ENCODE peak calls at places on chromosomes 6 and 20, in nine cellular contexts. B is cardiac fibroblast, G is IMR-90, A is heart right ventricle, E is WTC11, S is fibroblast of lung, P is HFF-Myc, U is B cell, C is neural progenitor cell. X is an unnamed sample.

GRCh38 chr6:169312658-169313346 is 59.2 kb upstream of the THBS2 start:
- DNase-seq in C (no peak), B (peak), S (peak), P (no peak), U (no peak), G (no peak), E (no peak), A (no peak), X (no peak)

GRCh38 chr6:145643760-145644159 is 91.6 kb downstream of the EPM2A start:
- DNase-seq in G (peak), P (no peak), U (no peak), S (peak), C (no peak), B (peak), E (no peak), A (no peak), X (no peak)

GRCh38 chr20:48326868-48327267 is 500.9 kb downstream of the PREX1 start:
- DNase-seq in E (no peak), U (no peak), C (no peak), B (no peak), P (no peak), G (no peak), A (peak), S (no peak), X (no peak)

GRCh38 chr6:19789100-19789805 is 47.9 kb upstream of the ID4 start:
- DNase-seq in U (no peak), P (no peak), G (peak), B (peak), A (no peak), S (no peak), E (no peak), C (peak), X (no peak)

GRCh38 chr6:7413151-7413823 is 23.7 kb downstream of the RIOK1 start:
- DNase-seq in A (no peak), S (no peak), P (no peak), C (peak), G (no peak), U (no peak), B (no peak), E (no peak), X (no peak)

GRCh38 chr20:4821590-4821989 is 99.9 kb downstream of the PRND start:
- DNase-seq in U (no peak), S (no peak), C (no peak), P (no peak), E (no peak), A (no peak), G (no peak), B (no peak), X (no peak)

GRCh38 chr6:34888874-34889555 is at the start of gene ANKS1A:
- DNase-seq in P (no peak), E (peak), S (peak), U (peak), A (peak), C (peak), G (peak), B (peak), X (peak)

GRCh38 chr6:10177703-10178102 is 237.2 kb downstream of the TFAP2A start:
- DNase-seq in S (peak), B (no peak), A (no peak), G (no peak), P (no peak), U (no peak), E (no peak), C (no peak), X (no peak)

GRCh38 chr6:158621694-158622544 is 22.6 kb downstream of the DYNLT1 start:
- DNase-seq in U (no peak), C (no peak), A (no peak), S (no peak), E (no peak), G (no peak), B (no peak), P (no peak), X (no peak)

GRCh38 chr6:110688661-110689268 is 126.5 kb downstream of the CDK19 start:
- DNase-seq in P (no peak), B (no peak), S (no peak), A (no peak), G (no peak), U (no peak), E (no peak), C (no peak), X (no peak)

GRCh38 chr20:13554076-13554475 is 84.7 kb downstream of the TASP1 start:
- DNase-seq in P (no peak), B (peak), E (no peak), A (no peak), G (no peak), U (no peak), S (peak), C (no peak), X (no peak)

GRCh38 chr6:6515691-6516607 is 72.6 kb upstream of the LY86 start:
- DNase-seq in E (no peak), P (no peak), A (no peak), G (no peak), C (no peak), B (no peak), U (no peak), S (no peak), X (peak)

GRCh38 chr6:12152023-12152960 is 137.9 kb upstream of the EDN1 start:
- DNase-seq in U (no peak), A (no peak), E (no peak), B (no peak), C (no peak), S (no peak), P (no peak), G (no peak), X (no peak)

GRCh38 chr6:72580281-72580940 is 41.5 kb upstream of the KCNQ5 start:
- DNase-seq in U (no peak), G (peak), B (peak), C (peak), E (peak), A (no peak), P (peak), S (peak), X (no peak)

GRCh38 chr20:24805456-24806233 is 143.4 kb upstream of the CST7 start:
- DNase-seq in S (no peak), C (no peak), A (no peak), B (no peak), G (no peak), E (no peak), U (no peak), P (no peak), X (no peak)

GRCh38 chr6:170437719-170438401 is 115.2 kb downstream of the PSMB1 start:
- DNase-seq in A (no peak), P (no peak), U (no peak), B (no peak), S (peak), G (peak), C (no peak), E (no peak), X (no peak)

GRCh38 chr20:51381557-51381956 is 161.0 kb downstream of the NFATC2 start:
- DNase-seq in U (no peak), G (no peak), C (no peak), S (no peak), B (no peak), A (no peak), E (no peak), P (no peak), X (no peak)

GRCh38 chr20:62055106-62055861 is 10.4 kb downstream of the TAF4 start:
- DNase-seq in P (no peak), B (no peak), C (no peak), E (no peak), A (no peak), U (no peak), S (no peak), G (no peak), X (no peak)

GRCh38 chr6:11209941-11210340 is 22.5 kb downstream of the NEDD9 start:
- DNase-seq in U (no peak), C (no peak), S (peak), B (peak), E (no peak), G (peak), P (no peak), A (no peak), X (no peak)

DNA sequence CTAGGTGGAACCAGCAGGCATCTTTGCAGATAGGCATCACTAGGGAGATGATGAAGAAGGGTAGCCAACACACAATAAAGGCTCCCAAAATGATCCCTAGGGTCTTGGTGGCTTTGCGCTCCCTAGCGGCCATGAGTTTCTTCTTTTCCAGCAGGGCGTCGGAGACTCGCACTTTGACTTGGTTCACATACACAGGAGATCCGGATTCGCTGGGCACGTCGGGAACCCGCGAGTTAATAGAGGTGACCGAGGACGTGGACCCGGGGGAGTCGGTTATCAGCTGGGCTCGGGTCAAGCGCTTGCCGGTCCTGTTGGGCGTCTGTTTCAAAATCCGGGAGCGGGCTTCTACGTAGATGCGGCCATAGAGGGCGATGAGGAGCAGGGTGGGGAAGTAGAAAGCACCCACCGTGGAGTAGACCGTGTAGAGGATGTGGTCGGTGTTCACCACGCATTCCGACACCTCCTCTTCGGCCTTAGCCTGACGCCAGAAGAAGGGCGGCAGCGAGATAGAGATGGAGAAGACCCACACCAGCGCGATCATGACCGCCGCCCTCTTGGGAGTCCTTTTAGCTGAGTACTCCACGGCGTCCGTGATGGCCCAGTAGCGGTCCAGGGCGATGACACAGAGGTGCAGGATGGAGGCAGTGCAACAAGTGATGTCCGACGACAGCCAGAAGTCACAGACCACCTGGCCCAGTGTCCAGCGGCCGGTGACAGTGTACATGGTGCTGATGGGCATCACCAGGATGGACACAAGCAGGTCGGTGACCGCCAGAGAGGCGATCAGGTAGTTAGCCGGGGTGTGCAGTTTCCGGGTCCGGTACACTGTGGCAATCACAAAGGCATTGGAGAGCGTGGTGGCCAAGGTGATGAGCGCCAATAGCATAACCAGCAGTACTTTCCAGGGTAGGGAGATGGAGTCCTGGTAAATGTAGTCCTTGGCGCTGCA is 658 bp downstream of the HTR1B start:
- DNase-seq in S (peak), P (no peak), U (no peak), B (no peak), A (no peak), C (peak), G (no peak), E (peak), X (no peak)
- TF ChIP-seq CTCF in S (peak), P (peak), U (no peak), B (peak), A (no peak), C (peak), G (peak), E (peak), X (no peak)

DNA sequence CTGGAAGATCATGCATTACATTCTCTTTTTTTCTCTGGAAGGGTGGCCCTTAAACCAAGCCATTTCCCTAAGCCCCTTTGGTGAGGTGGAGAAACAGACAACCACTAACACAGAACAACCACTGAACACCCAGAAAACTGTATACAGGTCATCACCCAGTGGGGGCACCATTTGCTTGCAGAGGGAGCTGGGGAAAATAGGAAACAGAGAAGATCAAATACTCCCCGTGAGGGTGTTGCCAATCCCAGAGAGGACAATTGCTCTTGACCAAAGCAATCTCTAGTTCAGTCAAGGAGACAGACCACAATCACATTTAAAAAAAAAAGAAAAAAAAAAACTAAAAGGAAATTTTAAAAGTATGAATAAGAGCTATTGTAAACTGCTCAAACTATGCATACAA is 865 bp upstream of the DAAM2 start:
- DNase-seq in P (no peak), B (peak), S (no peak), G (no peak), C (no peak), E (no peak), U (no peak), A (peak), X (no peak)
- TF ChIP-seq CTCF in P (peak), B (peak), S (peak), G (peak), C (peak), E (no peak), U (no peak), A (no peak), X (no peak)

DNA sequence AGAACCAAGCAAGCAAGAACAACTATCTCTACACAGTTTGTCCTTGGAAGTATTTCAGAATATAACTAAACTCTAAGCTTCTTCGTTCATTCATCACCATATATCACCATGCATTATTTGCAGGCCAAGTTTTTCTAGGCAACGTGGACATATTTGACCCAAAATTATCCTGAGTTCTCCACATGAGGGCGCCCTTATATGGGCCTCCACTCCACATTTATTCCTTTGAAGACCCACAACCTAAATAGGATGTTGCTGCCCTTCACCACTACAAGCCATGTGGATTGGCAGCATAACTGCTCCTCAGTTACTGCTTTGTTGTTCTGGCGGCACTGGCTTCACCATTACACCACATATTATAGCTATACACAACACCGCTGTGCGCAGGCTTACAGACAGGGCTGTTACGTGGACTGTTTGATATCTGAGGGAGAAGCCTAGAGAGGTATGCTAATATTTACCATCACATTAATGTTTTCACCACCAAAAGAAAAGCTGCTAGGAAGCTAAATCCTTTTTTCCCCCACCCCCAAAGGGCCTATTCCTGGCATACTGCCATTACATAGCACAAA is 411.8 kb downstream of the C6orf118 start:
- DNase-seq in E (peak), P (no peak), B (no peak), U (no peak), S (no peak), C (no peak), A (no peak), G (no peak), X (no peak)
- TF ChIP-seq CTCF in E (peak), P (no peak), B (no peak), U (no peak), S (no peak), C (peak), A (no peak), G (no peak), X (no peak)

DNA sequence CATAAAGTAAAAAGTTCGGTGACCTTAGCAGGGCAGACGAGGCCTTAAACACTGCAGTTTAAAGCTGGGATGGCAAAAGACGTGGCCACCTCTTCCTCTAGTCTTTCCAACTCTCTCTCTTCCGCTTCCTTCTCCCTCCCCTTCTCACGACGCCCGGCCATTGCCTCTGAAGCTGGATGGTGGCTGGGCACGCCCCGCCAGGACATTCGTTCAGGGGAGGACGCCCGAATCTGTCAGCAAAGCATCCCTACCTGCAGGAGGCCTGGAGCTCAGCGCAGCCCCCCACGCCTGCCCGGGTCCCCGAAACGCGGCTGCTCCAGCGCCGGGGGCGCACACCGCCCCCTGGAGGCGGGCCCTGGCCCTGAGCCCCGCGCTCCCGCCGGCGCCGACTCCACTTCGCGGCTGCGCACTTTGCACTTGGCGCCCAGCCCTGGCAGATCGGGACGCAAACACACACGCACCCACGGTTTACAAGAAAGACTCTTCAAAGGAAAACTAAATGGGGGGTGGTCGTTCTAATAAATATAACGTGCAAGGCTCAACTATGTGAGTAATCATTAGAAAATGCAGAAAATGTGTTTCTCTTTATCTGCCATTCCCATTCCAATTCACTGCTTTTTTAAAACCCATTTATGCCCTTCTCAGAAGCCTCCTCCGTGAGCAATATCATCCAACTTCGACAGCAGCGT is 54.7 kb upstream of the FOXC1 start:
- DNase-seq in P (no peak), U (no peak), C (peak), G (peak), B (peak), A (peak), E (peak), S (peak), X (peak)
- TF ChIP-seq CTCF in P (peak), U (peak), C (peak), G (peak), B (peak), A (peak), E (peak), S (peak), X (peak)

GRCh38 chr6:38517005-38517404 is 122.7 kb downstream of the BTBD9 start:
- DNase-seq in S (peak), U (no peak), A (no peak), G (peak), P (no peak), B (no peak), C (no peak), E (no peak), X (no peak)

GRCh38 chr6:38510205-38510604 is 129.5 kb downstream of the BTBD9 start:
- DNase-seq in P (no peak), C (no peak), B (no peak), S (peak), E (no peak), A (no peak), U (no peak), G (peak), X (no peak)

GRCh38 chr6:38518511-38519304 is 121.0 kb downstream of the BTBD9 start:
- DNase-seq in C (no peak), B (no peak), U (no peak), E (no peak), G (no peak), P (no peak), S (no peak), A (no peak), X (no peak)

GRCh38 chr6:38512211-38512610 is 127.5 kb downstream of the BTBD9 start:
- DNase-seq in C (no peak), E (no peak), G (no peak), P (no peak), B (no peak), A (no peak), U (no peak), S (peak), X (no peak)

GRCh38 chr6:38514399-38514798 is 125.3 kb downstream of the BTBD9 start:
- DNase-seq in U (no peak), P (no peak), C (no peak), G (no peak), B (no peak), S (no peak), A (no peak), E (no peak), X (no peak)
- TF ChIP-seq CTCF in U (no peak), P (no peak), C (no peak), G (no peak), B (no peak), S (no peak), A (no peak), E (no peak), X (no peak)

GRCh38 chr6:154410215-154410614 is 53.6 kb upstream of the IPCEF1 start:
- DNase-seq in E (no peak), P (no peak), G (no peak), B (no peak), A (no peak), S (no peak), C (no peak), U (no peak), X (no peak)

GRCh38 chr6:154407440-154407839 is 50.8 kb upstream of the IPCEF1 start:
- DNase-seq in B (no peak), C (no peak), E (no peak), P (no peak), G (no peak), A (no peak), U (no peak), S (no peak), X (no peak)

GRCh38 chr6:154411076-154411475 is 54.5 kb upstream of the IPCEF1 start:
- DNase-seq in C (no peak), G (no peak), A (no peak), P (no peak), S (peak), B (no peak), U (no peak), E (no peak), X (no peak)

GRCh38 chr6:154410619-154411044 is 54.0 kb upstream of the IPCEF1 start:
- DNase-seq in E (no peak), G (peak), C (no peak), P (peak), B (peak), U (no peak), S (peak), A (peak), X (no peak)

DNA sequence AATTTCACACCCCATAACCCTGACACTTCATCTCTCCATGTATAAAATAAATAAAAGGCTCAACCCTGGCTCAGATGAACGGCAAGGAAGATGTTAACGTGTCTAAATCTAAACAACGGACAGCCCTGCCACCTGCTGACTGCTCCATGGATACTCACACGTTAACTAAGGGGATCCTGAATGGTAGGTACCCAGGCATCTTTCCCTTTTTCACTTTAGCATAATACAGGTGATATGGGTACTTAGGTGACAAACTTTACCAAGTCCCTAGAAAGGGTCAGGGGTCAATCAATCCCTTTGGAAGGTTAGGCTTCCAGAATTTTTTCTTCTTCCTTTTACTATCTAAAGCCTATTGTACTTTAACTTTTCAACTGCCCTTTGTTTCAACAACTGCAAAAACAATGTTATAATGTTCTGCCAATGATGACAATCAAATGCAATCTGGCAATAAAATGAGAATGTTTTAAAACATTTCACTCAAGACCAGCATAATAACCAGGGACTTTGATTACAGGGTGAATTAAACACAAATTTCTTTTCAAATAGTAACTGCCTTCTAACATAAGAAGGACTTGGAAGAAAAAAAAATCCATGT is 52.4 kb upstream of the IPCEF1 start:
- DNase-seq in C (no peak), G (peak), P (no peak), B (peak), A (no peak), S (peak), U (no peak), E (no peak), X (no peak)
- TF ChIP-seq CTCF in C (peak), G (peak), P (peak), B (peak), A (peak), S (peak), U (no peak), E (no peak), X (no peak)